ENCODE peak calls at places on chromosomes 1 and 21, in nine cellular contexts. One of them, this sample, is unnamed. For H3K4me1, the result is how much of the 10 kb centered on the place peaks cover.

GRCh38 chr1:15714438-15715136 is 21.5 kb upstream of the SLC25A34 start:
- ATAC-seq in DND-41: no peak
- ATAC-seq in foreskin keratinocyte: no peak
- ATAC-seq in PC-3: no peak
- ATAC-seq in IMR-90: peak
- ATAC-seq in pancreas: peak
- ATAC-seq in body of pancreas: no peak
- ATAC-seq in psoas muscle: peak
- ATAC-seq in RWPE2: no peak
- ATAC-seq in this sample: peak

GRCh38 chr1:76669146-76669545 is 198.1 kb upstream of the ST6GALNAC5 start:
- ATAC-seq in pancreas: no peak
- ATAC-seq in PC-3: no peak
- ATAC-seq in psoas muscle: no peak
- ATAC-seq in foreskin keratinocyte: no peak
- ATAC-seq in body of pancreas: no peak
- ATAC-seq in DND-41: no peak
- ATAC-seq in IMR-90: no peak
- ATAC-seq in RWPE2: no peak
- ATAC-seq in this sample: no peak

GRCh38 chr1:178238722-178239510 is 145.0 kb downstream of the RASAL2 start:
- ATAC-seq in PC-3: peak
- ATAC-seq in foreskin keratinocyte: peak
- ATAC-seq in RWPE2: peak
- ATAC-seq in IMR-90: peak
- ATAC-seq in body of pancreas: no peak
- ATAC-seq in pancreas: peak
- ATAC-seq in psoas muscle: peak
- ATAC-seq in DND-41: no peak
- ATAC-seq in this sample: no peak

GRCh38 chr1:231806623-231807470 is 180.3 kb downstream of the DISC1 start:
- ATAC-seq in psoas muscle: peak
- ATAC-seq in PC-3: peak
- ATAC-seq in foreskin keratinocyte: peak
- ATAC-seq in body of pancreas: no peak
- ATAC-seq in IMR-90: peak
- ATAC-seq in DND-41: peak
- ATAC-seq in RWPE2: peak
- ATAC-seq in pancreas: peak
- ATAC-seq in this sample: peak

GRCh38 chr1:228185641-228185965 is 20.0 kb downstream of the IBA57 start:
- ATAC-seq in body of pancreas: no peak
- ATAC-seq in RWPE2: no peak
- ATAC-seq in DND-41: peak
- ATAC-seq in IMR-90: no peak
- ATAC-seq in PC-3: no peak
- ATAC-seq in pancreas: no peak
- ATAC-seq in foreskin keratinocyte: no peak
- ATAC-seq in psoas muscle: no peak
- ATAC-seq in this sample: no peak

GRCh38 chr1:234163267-234163919 is 209.9 kb upstream of the COA6 start:
- ATAC-seq in body of pancreas: no peak
- ATAC-seq in foreskin keratinocyte: no peak
- ATAC-seq in DND-41: peak
- ATAC-seq in psoas muscle: no peak
- ATAC-seq in RWPE2: no peak
- ATAC-seq in pancreas: no peak
- ATAC-seq in PC-3: peak
- ATAC-seq in IMR-90: no peak
- ATAC-seq in this sample: no peak

GRCh38 chr1:159991513-159991912 is 37.5 kb upstream of the SLAMF9 start:
- ATAC-seq in foreskin keratinocyte: no peak
- ATAC-seq in DND-41: no peak
- ATAC-seq in psoas muscle: no peak
- ATAC-seq in IMR-90: peak
- ATAC-seq in PC-3: peak
- ATAC-seq in pancreas: no peak
- ATAC-seq in RWPE2: no peak
- ATAC-seq in body of pancreas: peak
- ATAC-seq in this sample: no peak

GRCh38 chr1:39933956-39934941 is 20.7 kb upstream of the MFSD2A start:
- ATAC-seq in body of pancreas: peak
- ATAC-seq in pancreas: peak
- ATAC-seq in foreskin keratinocyte: peak
- ATAC-seq in RWPE2: peak
- ATAC-seq in DND-41: no peak
- ATAC-seq in IMR-90: peak
- ATAC-seq in PC-3: no peak
- ATAC-seq in psoas muscle: peak
- ATAC-seq in this sample: peak

GRCh38 chr1:6056549-6056948 is 10.9 kb downstream of the KCNAB2 start:
- ATAC-seq in RWPE2: no peak
- ATAC-seq in DND-41: no peak
- ATAC-seq in foreskin keratinocyte: no peak
- ATAC-seq in pancreas: peak
- ATAC-seq in body of pancreas: no peak
- ATAC-seq in IMR-90: no peak
- ATAC-seq in PC-3: no peak
- ATAC-seq in psoas muscle: no peak
- ATAC-seq in this sample: no peak

GRCh38 chr1:59699227-59699847 is 115.4 kb upstream of the HOOK1 start:
- ATAC-seq in pancreas: peak
- ATAC-seq in PC-3: peak
- ATAC-seq in DND-41: peak
- ATAC-seq in foreskin keratinocyte: peak
- ATAC-seq in IMR-90: peak
- ATAC-seq in body of pancreas: peak
- ATAC-seq in RWPE2: no peak
- ATAC-seq in psoas muscle: peak
- ATAC-seq in this sample: peak

GRCh38 chr1:94550800-94551241 is 9.3 kb upstream of the F3 start:
- ATAC-seq in pancreas: peak
- ATAC-seq in body of pancreas: peak
- ATAC-seq in IMR-90: no peak
- ATAC-seq in PC-3: no peak
- ATAC-seq in DND-41: no peak
- ATAC-seq in psoas muscle: no peak
- ATAC-seq in RWPE2: no peak
- ATAC-seq in foreskin keratinocyte: no peak
- ATAC-seq in this sample: no peak

GRCh38 chr21:34989337-34990151 is 59.6 kb downstream of the RUNX1 start:
- ATAC-seq in PC-3: no peak
- ATAC-seq in pancreas: no peak
- ATAC-seq in body of pancreas: no peak
- ATAC-seq in psoas muscle: no peak
- ATAC-seq in IMR-90: no peak
- ATAC-seq in DND-41: no peak
- ATAC-seq in RWPE2: no peak
- ATAC-seq in foreskin keratinocyte: no peak
- ATAC-seq in this sample: no peak

GRCh38 chr1:35367914-35368313 is 99.4 kb downstream of the ZMYM4 start:
- ATAC-seq in foreskin keratinocyte: no peak
- ATAC-seq in body of pancreas: no peak
- ATAC-seq in IMR-90: no peak
- ATAC-seq in RWPE2: no peak
- ATAC-seq in PC-3: no peak
- ATAC-seq in pancreas: no peak
- ATAC-seq in psoas muscle: no peak
- ATAC-seq in DND-41: no peak
- ATAC-seq in this sample: no peak

GRCh38 chr1:215568287-215568692 is 1.2 kb downstream of the KCTD3 start:
- ATAC-seq in RWPE2: peak
- ATAC-seq in foreskin keratinocyte: peak
- ATAC-seq in psoas muscle: no peak
- ATAC-seq in DND-41: peak
- ATAC-seq in PC-3: peak
- ATAC-seq in body of pancreas: no peak
- ATAC-seq in IMR-90: peak
- ATAC-seq in pancreas: peak
- ATAC-seq in this sample: peak

GRCh38 chr1:113617438-113618141 is 141.7 kb downstream of the PHTF1 start:
- ATAC-seq in foreskin keratinocyte: no peak
- ATAC-seq in RWPE2: no peak
- ATAC-seq in body of pancreas: no peak
- ATAC-seq in IMR-90: no peak
- ATAC-seq in psoas muscle: no peak
- ATAC-seq in DND-41: no peak
- ATAC-seq in PC-3: no peak
- ATAC-seq in pancreas: peak
- ATAC-seq in this sample: no peak

GRCh38 chr1:15443281-15443680 is 5.0 kb downstream of the CTRC start:
- ATAC-seq in foreskin keratinocyte: no peak
- ATAC-seq in DND-41: no peak
- ATAC-seq in RWPE2: no peak
- ATAC-seq in body of pancreas: no peak
- ATAC-seq in pancreas: no peak
- ATAC-seq in IMR-90: no peak
- ATAC-seq in PC-3: no peak
- ATAC-seq in psoas muscle: no peak
- ATAC-seq in this sample: no peak

GRCh38 chr1:226781937-226782609 is 43.0 kb upstream of the ITPKB start:
- ATAC-seq in pancreas: no peak
- ATAC-seq in psoas muscle: no peak
- ATAC-seq in foreskin keratinocyte: no peak
- ATAC-seq in PC-3: no peak
- ATAC-seq in body of pancreas: no peak
- ATAC-seq in DND-41: no peak
- ATAC-seq in IMR-90: no peak
- ATAC-seq in RWPE2: no peak
- ATAC-seq in this sample: no peak
- H3K4me1 ChIP-seq in pancreas: under half
- H3K4me1 ChIP-seq in psoas muscle: under half
- H3K4me1 ChIP-seq in foreskin keratinocyte: under half
- H3K4me1 ChIP-seq in PC-3: under half
- H3K4me1 ChIP-seq in body of pancreas: under half
- H3K4me1 ChIP-seq in DND-41: under half
- H3K4me1 ChIP-seq in IMR-90: under half
- H3K4me1 ChIP-seq in RWPE2: under half
- H3K4me1 ChIP-seq in this sample: half or more

GRCh38 chr1:224182057-224182865 is 779 bp upstream of the DEGS1 start:
- ATAC-seq in IMR-90: no peak
- ATAC-seq in body of pancreas: no peak
- ATAC-seq in foreskin keratinocyte: peak
- ATAC-seq in RWPE2: no peak
- ATAC-seq in pancreas: peak
- ATAC-seq in DND-41: peak
- ATAC-seq in PC-3: peak
- ATAC-seq in psoas muscle: no peak
- ATAC-seq in this sample: no peak
- H3K4me1 ChIP-seq in IMR-90: under half
- H3K4me1 ChIP-seq in body of pancreas: under half
- H3K4me1 ChIP-seq in foreskin keratinocyte: under half
- H3K4me1 ChIP-seq in RWPE2: under half
- H3K4me1 ChIP-seq in pancreas: under half
- H3K4me1 ChIP-seq in DND-41: under half
- H3K4me1 ChIP-seq in PC-3: under half
- H3K4me1 ChIP-seq in psoas muscle: under half
- H3K4me1 ChIP-seq in this sample: under half

DNA sequence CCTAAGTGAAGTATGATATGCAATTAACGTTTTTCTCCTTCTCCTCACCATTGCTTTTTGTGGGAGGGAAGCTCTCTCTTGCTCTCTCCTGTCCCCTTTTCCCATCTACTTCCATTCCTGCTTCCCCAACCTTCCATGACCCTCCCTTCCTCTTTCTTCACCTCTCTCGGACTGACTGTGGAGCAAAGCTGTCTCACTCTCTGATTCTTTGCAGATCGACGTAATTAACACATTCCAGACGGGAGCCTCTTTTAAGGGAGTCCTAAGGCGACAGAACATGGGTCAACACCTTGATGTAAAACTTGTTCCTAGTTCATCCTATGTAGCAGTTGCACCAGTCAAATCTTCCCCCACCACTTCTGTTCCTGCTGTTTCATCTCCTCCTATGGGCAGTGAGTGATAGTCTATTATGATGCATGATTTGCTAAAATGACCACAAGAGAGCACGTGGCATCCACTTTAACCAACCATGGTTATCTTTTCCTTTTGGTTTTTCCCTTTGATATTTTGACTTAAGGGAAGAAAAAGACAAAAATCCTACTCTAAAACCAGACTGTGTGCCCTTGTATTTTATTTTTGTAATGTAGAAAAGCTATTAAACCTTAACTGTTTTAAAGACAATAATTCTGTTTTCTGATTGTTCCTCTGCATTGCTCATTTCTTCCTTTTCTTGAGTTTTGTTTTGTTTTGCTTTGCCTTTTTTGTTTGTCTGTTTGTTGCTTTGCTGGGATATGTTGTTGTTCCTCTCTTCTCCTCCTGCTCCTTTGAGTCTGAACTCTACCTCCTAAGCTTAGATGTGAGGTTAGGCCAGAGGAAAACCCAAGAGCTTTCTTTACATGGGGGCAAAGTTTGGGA is 31.7 kb upstream of the LAX1 start:
- ATAC-seq in foreskin keratinocyte: no peak
- ATAC-seq in RWPE2: no peak
- ATAC-seq in PC-3: no peak
- ATAC-seq in body of pancreas: no peak
- ATAC-seq in IMR-90: no peak
- ATAC-seq in psoas muscle: no peak
- ATAC-seq in DND-41: no peak
- ATAC-seq in pancreas: no peak
- ATAC-seq in this sample: no peak
- H3K4me1 ChIP-seq in foreskin keratinocyte: under half
- H3K4me1 ChIP-seq in RWPE2: under half
- H3K4me1 ChIP-seq in PC-3: under half
- H3K4me1 ChIP-seq in body of pancreas: under half
- H3K4me1 ChIP-seq in IMR-90: under half
- H3K4me1 ChIP-seq in psoas muscle: under half
- H3K4me1 ChIP-seq in DND-41: under half
- H3K4me1 ChIP-seq in pancreas: under half
- H3K4me1 ChIP-seq in this sample: under half

DNA sequence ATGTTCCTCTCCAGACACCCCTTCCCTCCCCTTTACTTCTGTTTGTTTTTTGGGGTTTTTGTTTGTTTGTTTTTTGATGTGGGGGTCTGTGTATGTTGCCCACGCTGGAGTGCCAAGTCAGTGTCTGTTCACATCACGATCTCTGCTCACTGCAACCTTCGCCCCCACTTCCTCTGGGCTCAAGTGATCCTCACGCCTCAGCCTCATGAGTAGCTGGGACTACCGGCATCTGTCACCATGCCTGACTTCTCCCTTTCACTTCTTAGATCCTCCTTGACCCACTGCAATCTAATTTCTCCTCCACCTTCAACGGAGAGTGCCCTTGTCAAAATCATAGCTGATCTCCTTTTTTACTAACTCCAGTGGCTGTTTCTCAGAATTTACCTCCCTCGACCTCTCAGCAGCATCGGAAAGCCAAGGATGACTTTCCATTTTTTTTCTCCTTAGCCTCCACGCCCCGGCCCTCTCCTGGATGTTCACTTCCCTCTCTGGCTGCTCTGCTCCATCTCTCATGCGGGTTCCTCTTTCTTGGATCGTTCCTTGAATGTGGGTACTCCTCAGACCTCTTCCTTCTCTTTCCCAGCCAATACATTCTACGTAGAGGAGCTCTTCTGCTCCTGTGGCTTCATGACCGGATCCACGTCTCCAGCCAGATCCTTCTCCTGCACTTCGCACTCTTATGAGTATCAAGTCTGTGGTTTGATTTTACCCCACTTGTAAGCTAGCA is 100.5 kb upstream of the KIF26B start:
- ATAC-seq in pancreas: peak
- ATAC-seq in foreskin keratinocyte: no peak
- ATAC-seq in psoas muscle: no peak
- ATAC-seq in RWPE2: no peak
- ATAC-seq in body of pancreas: no peak
- ATAC-seq in PC-3: no peak
- ATAC-seq in IMR-90: no peak
- ATAC-seq in DND-41: no peak
- ATAC-seq in this sample: no peak
- H3K4me1 ChIP-seq in pancreas: under half
- H3K4me1 ChIP-seq in foreskin keratinocyte: under half
- H3K4me1 ChIP-seq in psoas muscle: under half
- H3K4me1 ChIP-seq in RWPE2: under half
- H3K4me1 ChIP-seq in body of pancreas: under half
- H3K4me1 ChIP-seq in PC-3: under half
- H3K4me1 ChIP-seq in IMR-90: under half
- H3K4me1 ChIP-seq in DND-41: under half
- H3K4me1 ChIP-seq in this sample: under half